ENCODE peak calls at places on chromosomes 16 and 17, in ten cellular contexts. One of them, this sample, is unnamed.
A peak's percentile ranks its signal among the peaks of the same experiment; 100 is the strongest.

GRCh38 chr17:47692895-47693666 is 880 bp upstream of the TBKBP1 start:
- DNase-seq in iPS DF 6.9: no peak
- DNase-seq in fibroblast of lung: no peak
- DNase-seq in GM23338: peak; percentile 43
- DNase-seq in stomach: no peak
- DNase-seq in effector memory CD4-positive, alpha-beta T cell: no peak
- DNase-seq in dorsolateral prefrontal cortex: no peak
- DNase-seq in tibial nerve: no peak
- DNase-seq in prostate gland: no peak
- DNase-seq in IMR-90: no peak
- DNase-seq in this sample: no peak

GRCh38 chr17:63914471-63914870 is 3.4 kb upstream of the CSHL1 start:
- DNase-seq in effector memory CD4-positive, alpha-beta T cell: no peak
- DNase-seq in prostate gland: no peak
- DNase-seq in fibroblast of lung: no peak
- DNase-seq in IMR-90: no peak
- DNase-seq in iPS DF 6.9: no peak
- DNase-seq in GM23338: no peak
- DNase-seq in dorsolateral prefrontal cortex: no peak
- DNase-seq in stomach: no peak
- DNase-seq in tibial nerve: no peak
- DNase-seq in this sample: no peak

GRCh38 chr17:68290955-68291835 is at the start of the genes ARSG and SLC16A6:
- DNase-seq in fibroblast of lung: peak; percentile 56
- DNase-seq in stomach: peak; percentile 64
- DNase-seq in IMR-90: peak; percentile 48
- DNase-seq in effector memory CD4-positive, alpha-beta T cell: peak; percentile 69
- DNase-seq in tibial nerve: peak; percentile 23
- DNase-seq in prostate gland: peak; percentile 7
- DNase-seq in dorsolateral prefrontal cortex: peak; percentile 75
- DNase-seq in iPS DF 6.9: no peak
- DNase-seq in GM23338: peak; percentile 86
- DNase-seq in this sample: no peak

GRCh38 chr16:47590472-47590871 is 129.3 kb downstream of the PHKB start:
- DNase-seq in dorsolateral prefrontal cortex: no peak
- DNase-seq in prostate gland: no peak
- DNase-seq in fibroblast of lung: no peak
- DNase-seq in GM23338: no peak
- DNase-seq in stomach: no peak
- DNase-seq in iPS DF 6.9: no peak
- DNase-seq in IMR-90: no peak
- DNase-seq in tibial nerve: no peak
- DNase-seq in effector memory CD4-positive, alpha-beta T cell: no peak
- DNase-seq in this sample: no peak

GRCh38 chr17:70969540-70970034 is 800.3 kb downstream of the KCNJ2 start:
- DNase-seq in iPS DF 6.9: no peak
- DNase-seq in stomach: no peak
- DNase-seq in dorsolateral prefrontal cortex: no peak
- DNase-seq in fibroblast of lung: no peak
- DNase-seq in prostate gland: no peak
- DNase-seq in GM23338: no peak
- DNase-seq in tibial nerve: no peak
- DNase-seq in effector memory CD4-positive, alpha-beta T cell: no peak
- DNase-seq in IMR-90: no peak
- DNase-seq in this sample: no peak

GRCh38 chr17:68446626-68447041 is 10.7 kb downstream of the WIPI1 start:
- DNase-seq in stomach: no peak
- DNase-seq in prostate gland: no peak
- DNase-seq in tibial nerve: no peak
- DNase-seq in fibroblast of lung: no peak
- DNase-seq in dorsolateral prefrontal cortex: no peak
- DNase-seq in effector memory CD4-positive, alpha-beta T cell: no peak
- DNase-seq in iPS DF 6.9: no peak
- DNase-seq in GM23338: no peak
- DNase-seq in IMR-90: no peak
- DNase-seq in this sample: no peak

GRCh38 chr16:1775846-1776671 is 3.1 kb upstream of the MRPS34 start:
- DNase-seq in tibial nerve: no peak
- DNase-seq in GM23338: no peak
- DNase-seq in prostate gland: no peak
- DNase-seq in stomach: no peak
- DNase-seq in iPS DF 6.9: no peak
- DNase-seq in dorsolateral prefrontal cortex: no peak
- DNase-seq in fibroblast of lung: no peak
- DNase-seq in IMR-90: no peak
- DNase-seq in effector memory CD4-positive, alpha-beta T cell: no peak
- DNase-seq in this sample: no peak

GRCh38 chr17:66322764-66323163 is 20.4 kb downstream of the PRKCA start:
- DNase-seq in GM23338: no peak
- DNase-seq in fibroblast of lung: no peak
- DNase-seq in IMR-90: no peak
- DNase-seq in prostate gland: no peak
- DNase-seq in effector memory CD4-positive, alpha-beta T cell: no peak
- DNase-seq in stomach: no peak
- DNase-seq in dorsolateral prefrontal cortex: no peak
- DNase-seq in iPS DF 6.9: no peak
- DNase-seq in tibial nerve: no peak
- DNase-seq in this sample: no peak

GRCh38 chr17:27946521-27946920 is 53.4 kb upstream of the LYRM9 start:
- DNase-seq in GM23338: no peak
- DNase-seq in dorsolateral prefrontal cortex: no peak
- DNase-seq in prostate gland: no peak
- DNase-seq in effector memory CD4-positive, alpha-beta T cell: no peak
- DNase-seq in stomach: no peak
- DNase-seq in tibial nerve: no peak
- DNase-seq in fibroblast of lung: no peak
- DNase-seq in IMR-90: no peak
- DNase-seq in iPS DF 6.9: no peak
- DNase-seq in this sample: no peak

GRCh38 chr17:44760474-44761308 is 1.9 kb downstream of the ADAM11 start:
- DNase-seq in tibial nerve: no peak
- DNase-seq in IMR-90: no peak
- DNase-seq in fibroblast of lung: no peak
- DNase-seq in prostate gland: no peak
- DNase-seq in stomach: no peak
- DNase-seq in effector memory CD4-positive, alpha-beta T cell: no peak
- DNase-seq in GM23338: no peak
- DNase-seq in iPS DF 6.9: no peak
- DNase-seq in dorsolateral prefrontal cortex: no peak
- DNase-seq in this sample: no peak

GRCh38 chr16:27728691-27729090 is 178.7 kb downstream of the KATNIP start:
- DNase-seq in dorsolateral prefrontal cortex: no peak
- DNase-seq in GM23338: no peak
- DNase-seq in stomach: no peak
- DNase-seq in effector memory CD4-positive, alpha-beta T cell: no peak
- DNase-seq in IMR-90: no peak
- DNase-seq in iPS DF 6.9: no peak
- DNase-seq in prostate gland: no peak
- DNase-seq in fibroblast of lung: no peak
- DNase-seq in tibial nerve: no peak
- DNase-seq in this sample: no peak

GRCh38 chr17:2906907-2907306 is 110.7 kb downstream of the RAP1GAP2 start:
- DNase-seq in iPS DF 6.9: no peak
- DNase-seq in IMR-90: no peak
- DNase-seq in effector memory CD4-positive, alpha-beta T cell: no peak
- DNase-seq in tibial nerve: no peak
- DNase-seq in GM23338: no peak
- DNase-seq in dorsolateral prefrontal cortex: no peak
- DNase-seq in fibroblast of lung: no peak
- DNase-seq in stomach: no peak
- DNase-seq in prostate gland: no peak
- DNase-seq in this sample: no peak

DNA sequence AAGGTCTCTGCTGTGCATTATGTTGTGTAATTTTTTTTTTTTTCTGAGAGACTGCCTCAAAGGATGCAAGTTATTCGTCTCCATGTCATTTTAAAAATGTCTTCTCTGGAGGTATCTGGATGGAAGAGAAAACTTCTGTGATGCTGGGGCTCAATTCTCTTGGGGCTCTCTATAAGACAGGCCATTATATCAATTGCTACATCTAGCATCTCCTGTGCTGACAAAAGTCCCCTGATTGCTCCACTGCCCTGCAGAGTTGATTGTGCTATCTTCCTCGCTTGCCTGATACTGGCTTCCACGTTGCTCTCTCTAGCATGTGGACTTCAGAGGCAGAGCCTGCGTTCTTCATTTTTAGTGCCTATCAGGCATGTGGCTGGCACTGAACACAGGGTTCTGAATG is 1035.4 kb upstream of the EEF2KMT start:
- DNase-seq in iPS DF 6.9: no peak
- DNase-seq in tibial nerve: no peak
- DNase-seq in GM23338: no peak
- DNase-seq in effector memory CD4-positive, alpha-beta T cell: no peak
- DNase-seq in prostate gland: no peak
- DNase-seq in stomach: no peak
- DNase-seq in IMR-90: no peak
- DNase-seq in dorsolateral prefrontal cortex: no peak
- DNase-seq in fibroblast of lung: no peak
- DNase-seq in this sample: no peak
- H3K27ac ChIP-seq in iPS DF 6.9: no peak overlapping the region
- H3K27ac ChIP-seq in tibial nerve: no peak overlapping the region
- H3K27ac ChIP-seq in GM23338: no peak overlapping the region
- H3K27ac ChIP-seq in effector memory CD4-positive, alpha-beta T cell: no peak overlapping the region
- H3K27ac ChIP-seq in prostate gland: no peak overlapping the region
- H3K27ac ChIP-seq in stomach: no peak overlapping the region
- H3K27ac ChIP-seq in IMR-90: no peak overlapping the region
- H3K27ac ChIP-seq in dorsolateral prefrontal cortex: no peak overlapping the region
- H3K27ac ChIP-seq in fibroblast of lung: no peak overlapping the region
- H3K27ac ChIP-seq in this sample: no peak overlapping the region

DNA sequence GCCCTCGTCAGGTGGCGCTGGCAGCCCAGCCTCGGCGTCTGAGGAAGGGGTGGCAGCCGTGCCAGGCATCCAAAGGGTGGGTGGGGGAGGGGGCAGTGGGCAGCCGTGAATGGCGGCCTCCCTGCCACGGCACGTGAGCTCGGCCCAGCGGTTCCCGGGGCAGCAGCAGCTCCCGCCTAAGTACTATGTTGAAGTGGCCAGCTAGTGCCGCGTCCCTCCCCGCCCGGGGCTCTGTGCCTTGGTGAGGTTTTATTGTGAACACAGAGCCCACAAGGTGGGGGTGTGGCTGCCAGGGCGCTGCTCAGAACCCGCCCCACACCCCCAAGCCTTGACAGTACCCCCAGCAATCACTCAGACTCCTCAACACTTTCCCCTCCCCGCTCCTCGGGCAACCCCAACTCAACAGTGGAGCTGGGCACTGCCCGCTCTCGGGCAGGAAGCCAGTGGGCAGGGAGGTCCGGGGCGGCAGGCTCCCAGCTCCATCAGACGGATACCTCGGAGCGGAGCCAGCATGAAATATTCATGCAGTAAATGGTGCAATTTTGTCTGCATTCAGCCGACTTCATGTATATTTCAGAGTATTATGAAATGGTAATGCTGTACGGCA is 80.4 kb downstream of the ENGASE start:
- DNase-seq in GM23338: no peak
- DNase-seq in effector memory CD4-positive, alpha-beta T cell: no peak
- DNase-seq in dorsolateral prefrontal cortex: no peak
- DNase-seq in iPS DF 6.9: no peak
- DNase-seq in IMR-90: no peak
- DNase-seq in prostate gland: no peak
- DNase-seq in stomach: no peak
- DNase-seq in fibroblast of lung: no peak
- DNase-seq in tibial nerve: no peak
- DNase-seq in this sample: no peak
- H3K27me3 ChIP-seq in GM23338: no peaks in the 10 kb centered on the region
- H3K27me3 ChIP-seq in effector memory CD4-positive, alpha-beta T cell: no peaks in the 10 kb centered on the region
- H3K27me3 ChIP-seq in dorsolateral prefrontal cortex: no peaks in the 10 kb centered on the region
- H3K27me3 ChIP-seq in iPS DF 6.9: no peaks in the 10 kb centered on the region
- H3K27me3 ChIP-seq in IMR-90: peaks cover 6% of the 10 kb centered on the region
- H3K27me3 ChIP-seq in prostate gland: peaks cover 4% of the 10 kb centered on the region
- H3K27me3 ChIP-seq in stomach: peaks cover 41% of the 10 kb centered on the region
- H3K27me3 ChIP-seq in fibroblast of lung: no peaks in the 10 kb centered on the region
- H3K27me3 ChIP-seq in tibial nerve: peaks cover 61% of the 10 kb centered on the region
- H3K27me3 ChIP-seq in this sample: no peaks in the 10 kb centered on the region

DNA sequence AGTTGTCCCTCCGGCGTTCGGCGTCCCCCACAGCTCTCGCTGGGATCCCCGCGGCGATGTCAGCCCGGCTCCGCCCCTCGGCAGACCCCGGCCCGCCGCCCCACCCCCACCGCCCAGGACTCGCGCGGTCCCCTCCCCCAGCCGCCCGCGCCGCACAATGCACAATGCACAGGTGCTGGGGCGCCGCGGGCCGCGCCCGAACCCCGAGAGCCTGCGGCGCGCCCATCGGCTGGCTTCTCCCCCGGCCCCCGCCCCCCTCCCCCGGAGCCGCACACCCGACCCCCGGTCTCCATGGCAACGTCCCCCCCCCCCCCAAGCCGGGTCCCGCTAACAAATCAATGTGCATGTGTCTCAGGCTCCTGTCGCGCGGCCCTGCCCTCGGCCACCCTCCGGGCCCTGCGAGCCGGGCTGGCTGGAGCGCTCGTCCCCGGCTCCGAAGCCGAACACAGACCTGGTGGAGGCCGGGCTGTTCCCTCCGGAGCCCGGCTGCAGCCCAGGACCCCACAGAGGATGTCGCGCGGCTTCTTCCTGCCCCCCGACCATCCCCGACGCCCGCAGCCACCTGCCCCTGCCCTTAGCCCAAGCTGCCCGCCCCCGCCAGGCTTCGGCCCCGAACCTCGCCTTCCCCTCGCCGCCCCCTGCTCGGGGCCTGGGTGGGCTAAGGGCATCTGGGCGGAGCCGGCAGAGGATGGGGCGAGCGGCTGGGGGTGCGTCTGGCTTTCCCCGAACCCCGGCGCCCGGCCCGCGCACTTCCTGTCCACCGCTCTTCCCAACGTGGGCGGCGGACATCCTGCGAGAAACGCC is 817 bp upstream of the CBX8 start:
- DNase-seq in IMR-90: no peak
- DNase-seq in tibial nerve: no peak
- DNase-seq in fibroblast of lung: no peak
- DNase-seq in stomach: no peak
- DNase-seq in prostate gland: no peak
- DNase-seq in iPS DF 6.9: no peak
- DNase-seq in effector memory CD4-positive, alpha-beta T cell: no peak
- DNase-seq in GM23338: no peak
- DNase-seq in dorsolateral prefrontal cortex: no peak
- DNase-seq in this sample: no peak
- H3K4me3 ChIP-seq in IMR-90: peak overlapping the region; percentile 44
- H3K4me3 ChIP-seq in tibial nerve: peak overlapping the region; percentile 66
- H3K4me3 ChIP-seq in fibroblast of lung: peak overlapping the region; percentile 6
- H3K4me3 ChIP-seq in stomach: peak overlapping the region; percentile 71
- H3K4me3 ChIP-seq in prostate gland: peak overlapping the region; percentile 70
- H3K4me3 ChIP-seq in iPS DF 6.9: peak overlapping the region; percentile 36
- H3K4me3 ChIP-seq in effector memory CD4-positive, alpha-beta T cell: peak overlapping the region; percentile 62
- H3K4me3 ChIP-seq in GM23338: peak overlapping the region; percentile 69
- H3K4me3 ChIP-seq in dorsolateral prefrontal cortex: peak overlapping the region; percentile 78
- H3K4me3 ChIP-seq in this sample: peak overlapping the region; percentile 76

DNA sequence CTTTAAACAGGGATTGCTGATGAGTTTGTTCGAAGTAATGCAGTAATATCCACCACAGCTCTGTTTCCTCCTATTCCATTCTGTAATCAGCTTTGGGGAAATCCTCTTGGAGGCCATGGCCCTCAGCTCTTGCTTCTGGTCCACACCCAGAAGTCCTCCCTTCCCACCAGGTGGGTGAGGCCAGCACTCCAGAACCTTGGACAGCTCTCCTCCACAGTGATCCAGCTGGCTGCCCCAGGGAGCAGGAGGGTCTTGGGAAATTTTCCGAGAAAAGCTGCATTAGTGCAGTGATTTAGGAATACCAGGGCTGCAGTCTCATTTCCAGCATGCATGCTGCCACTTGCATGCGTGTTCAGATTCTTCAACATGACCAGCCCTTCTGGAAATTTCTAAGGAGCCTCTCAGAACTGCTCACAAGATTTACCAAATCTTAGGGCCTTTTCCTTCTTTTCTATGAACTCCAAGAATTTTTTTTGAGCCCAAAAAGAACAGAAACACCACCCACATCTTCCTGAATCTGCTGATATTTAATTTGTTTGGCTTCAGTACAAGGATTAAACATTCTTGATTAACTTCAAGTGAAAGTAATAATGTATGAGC is 4.2 kb downstream of the SMPD3 start:
- DNase-seq in iPS DF 6.9: peak; percentile 22
- DNase-seq in prostate gland: no peak
- DNase-seq in effector memory CD4-positive, alpha-beta T cell: no peak
- DNase-seq in IMR-90: peak; percentile 21
- DNase-seq in GM23338: peak; percentile 84
- DNase-seq in tibial nerve: no peak
- DNase-seq in stomach: peak; percentile 52
- DNase-seq in dorsolateral prefrontal cortex: no peak
- DNase-seq in fibroblast of lung: peak; percentile 29
- DNase-seq in this sample: no peak
- H3K27ac ChIP-seq in iPS DF 6.9: no peak overlapping the region
- H3K27ac ChIP-seq in prostate gland: no peak overlapping the region
- H3K27ac ChIP-seq in effector memory CD4-positive, alpha-beta T cell: no peak overlapping the region
- H3K27ac ChIP-seq in IMR-90: no peak overlapping the region
- H3K27ac ChIP-seq in GM23338: no peak overlapping the region
- H3K27ac ChIP-seq in tibial nerve: no peak overlapping the region
- H3K27ac ChIP-seq in stomach: no peak overlapping the region
- H3K27ac ChIP-seq in dorsolateral prefrontal cortex: no peak overlapping the region
- H3K27ac ChIP-seq in fibroblast of lung: no peak overlapping the region
- H3K27ac ChIP-seq in this sample: no peak overlapping the region